ENCODE peak calls at places on chromosomes 2 and 18, in five cellular contexts. One of them, this sample, is unnamed.

GRCh38 chr2:215828528-215829184 is 184.7 kb downstream of the MREG start:
- DNase-seq in right lobe of liver: peak
- DNase-seq in activated CD8-positive, alpha-beta T cell treated with anti-CD3 and anti-CD28 coated beads for 36 hours: peak
- DNase-seq in spleen: no peak
- DNase-seq in HFFc6: peak
- DNase-seq in this sample: peak

GRCh38 chr2:120715941-120716340 is 19.7 kb upstream of the GLI2 start:
- DNase-seq in HFFc6: no peak
- DNase-seq in right lobe of liver: no peak
- DNase-seq in activated CD8-positive, alpha-beta T cell treated with anti-CD3 and anti-CD28 coated beads for 36 hours: no peak
- DNase-seq in spleen: peak
- DNase-seq in this sample: no peak

GRCh38 chr2:64975232-64975791 is 13.9 kb upstream of the SLC1A4 start:
- DNase-seq in spleen: no peak
- DNase-seq in HFFc6: peak
- DNase-seq in activated CD8-positive, alpha-beta T cell treated with anti-CD3 and anti-CD28 coated beads for 36 hours: no peak
- DNase-seq in right lobe of liver: peak
- DNase-seq in this sample: no peak

GRCh38 chr2:45044916-45045315 is 35.7 kb upstream of the SIX2 start:
- DNase-seq in spleen: no peak
- DNase-seq in right lobe of liver: no peak
- DNase-seq in HFFc6: no peak
- DNase-seq in activated CD8-positive, alpha-beta T cell treated with anti-CD3 and anti-CD28 coated beads for 36 hours: no peak
- DNase-seq in this sample: no peak

GRCh38 chr2:23745068-23745725 is 181.7 kb downstream of the ATAD2B start:
- DNase-seq in HFFc6: no peak
- DNase-seq in spleen: no peak
- DNase-seq in activated CD8-positive, alpha-beta T cell treated with anti-CD3 and anti-CD28 coated beads for 36 hours: no peak
- DNase-seq in right lobe of liver: no peak
- DNase-seq in this sample: no peak

GRCh38 chr18:54947115-54947514 is 12.1 kb downstream of the CCDC68 start:
- DNase-seq in spleen: no peak
- DNase-seq in HFFc6: no peak
- DNase-seq in activated CD8-positive, alpha-beta T cell treated with anti-CD3 and anti-CD28 coated beads for 36 hours: no peak
- DNase-seq in right lobe of liver: no peak
- DNase-seq in this sample: peak

GRCh38 chr2:207725815-207726578 is 14.6 kb downstream of the CCNYL1 start:
- DNase-seq in activated CD8-positive, alpha-beta T cell treated with anti-CD3 and anti-CD28 coated beads for 36 hours: no peak
- DNase-seq in HFFc6: no peak
- DNase-seq in right lobe of liver: no peak
- DNase-seq in spleen: no peak
- DNase-seq in this sample: peak

GRCh38 chr2:111202266-111203040 is 81.7 kb downstream of the BCL2L11 start:
- DNase-seq in spleen: no peak
- DNase-seq in activated CD8-positive, alpha-beta T cell treated with anti-CD3 and anti-CD28 coated beads for 36 hours: no peak
- DNase-seq in HFFc6: peak
- DNase-seq in right lobe of liver: no peak
- DNase-seq in this sample: no peak

GRCh38 chr18:42954887-42955286 is 160.6 kb downstream of the RIT2 start:
- DNase-seq in HFFc6: no peak
- DNase-seq in right lobe of liver: no peak
- DNase-seq in spleen: no peak
- DNase-seq in activated CD8-positive, alpha-beta T cell treated with anti-CD3 and anti-CD28 coated beads for 36 hours: no peak
- DNase-seq in this sample: no peak

GRCh38 chr2:85655961-85656403 is 12.0 kb downstream of the SFTPB start:
- DNase-seq in right lobe of liver: no peak
- DNase-seq in spleen: no peak
- DNase-seq in activated CD8-positive, alpha-beta T cell treated with anti-CD3 and anti-CD28 coated beads for 36 hours: no peak
- DNase-seq in HFFc6: peak
- DNase-seq in this sample: no peak

GRCh38 chr2:171159326-171160118 is 1.2 kb downstream of the TLK1 start:
- DNase-seq in HFFc6: peak
- DNase-seq in spleen: peak
- DNase-seq in activated CD8-positive, alpha-beta T cell treated with anti-CD3 and anti-CD28 coated beads for 36 hours: peak
- DNase-seq in right lobe of liver: peak
- DNase-seq in this sample: peak

GRCh38 chr2:190482441-190482840 is 52.1 kb downstream of the NEMP2 start:
- DNase-seq in right lobe of liver: no peak
- DNase-seq in HFFc6: no peak
- DNase-seq in spleen: no peak
- DNase-seq in activated CD8-positive, alpha-beta T cell treated with anti-CD3 and anti-CD28 coated beads for 36 hours: no peak
- DNase-seq in this sample: no peak

GRCh38 chr2:240800241-240800640 is 19.8 kb downstream of the KIF1A start:
- DNase-seq in spleen: peak
- DNase-seq in activated CD8-positive, alpha-beta T cell treated with anti-CD3 and anti-CD28 coated beads for 36 hours: no peak
- DNase-seq in HFFc6: no peak
- DNase-seq in right lobe of liver: peak
- DNase-seq in this sample: no peak

GRCh38 chr18:76567835-76568445 is 72.9 kb upstream of the ZNF516 start:
- DNase-seq in right lobe of liver: no peak
- DNase-seq in activated CD8-positive, alpha-beta T cell treated with anti-CD3 and anti-CD28 coated beads for 36 hours: no peak
- DNase-seq in HFFc6: no peak
- DNase-seq in spleen: no peak
- DNase-seq in this sample: no peak

GRCh38 chr2:158413581-158413980 is 43.0 kb downstream of the CCDC148 start:
- DNase-seq in spleen: no peak
- DNase-seq in right lobe of liver: no peak
- DNase-seq in activated CD8-positive, alpha-beta T cell treated with anti-CD3 and anti-CD28 coated beads for 36 hours: no peak
- DNase-seq in HFFc6: no peak
- DNase-seq in this sample: no peak

GRCh38 chr2:237819231-237819630 is 20.7 kb downstream of the RBM44 start:
- DNase-seq in spleen: no peak
- DNase-seq in activated CD8-positive, alpha-beta T cell treated with anti-CD3 and anti-CD28 coated beads for 36 hours: no peak
- DNase-seq in HFFc6: no peak
- DNase-seq in right lobe of liver: no peak
- DNase-seq in this sample: no peak

GRCh38 chr2:189037518-189037917 is 63.3 kb downstream of the COL3A1 start:
- DNase-seq in right lobe of liver: no peak
- DNase-seq in spleen: no peak
- DNase-seq in HFFc6: no peak
- DNase-seq in activated CD8-positive, alpha-beta T cell treated with anti-CD3 and anti-CD28 coated beads for 36 hours: no peak
- DNase-seq in this sample: no peak

GRCh38 chr2:23692263-23692662 is 234.7 kb downstream of the ATAD2B start:
- DNase-seq in HFFc6: no peak
- DNase-seq in right lobe of liver: no peak
- DNase-seq in spleen: peak
- DNase-seq in activated CD8-positive, alpha-beta T cell treated with anti-CD3 and anti-CD28 coated beads for 36 hours: no peak
- DNase-seq in this sample: no peak

GRCh38 chr18:54607213-54607934 is 16.3 kb downstream of the DYNAP start:
- DNase-seq in activated CD8-positive, alpha-beta T cell treated with anti-CD3 and anti-CD28 coated beads for 36 hours: no peak
- DNase-seq in right lobe of liver: peak
- DNase-seq in spleen: no peak
- DNase-seq in HFFc6: no peak
- DNase-seq in this sample: peak

GRCh38 chr2:44290271-44290670 is 15.0 kb downstream of the SLC3A1 start:
- DNase-seq in HFFc6: peak
- DNase-seq in activated CD8-positive, alpha-beta T cell treated with anti-CD3 and anti-CD28 coated beads for 36 hours: no peak
- DNase-seq in spleen: no peak
- DNase-seq in right lobe of liver: no peak
- DNase-seq in this sample: no peak

GRCh38 chr2:236742936-236743622 is 173.5 kb downstream of the ACKR3 start:
- DNase-seq in spleen: no peak
- DNase-seq in activated CD8-positive, alpha-beta T cell treated with anti-CD3 and anti-CD28 coated beads for 36 hours: no peak
- DNase-seq in HFFc6: no peak
- DNase-seq in right lobe of liver: no peak
- DNase-seq in this sample: no peak

GRCh38 chr18:13145636-13146190 is 72.8 kb upstream of the LDLRAD4 start:
- DNase-seq in activated CD8-positive, alpha-beta T cell treated with anti-CD3 and anti-CD28 coated beads for 36 hours: no peak
- DNase-seq in right lobe of liver: no peak
- DNase-seq in HFFc6: no peak
- DNase-seq in spleen: no peak
- DNase-seq in this sample: no peak

GRCh38 chr2:156110890-156111289 is 221.6 kb downstream of the NR4A2 start:
- DNase-seq in HFFc6: no peak
- DNase-seq in right lobe of liver: no peak
- DNase-seq in activated CD8-positive, alpha-beta T cell treated with anti-CD3 and anti-CD28 coated beads for 36 hours: peak
- DNase-seq in spleen: no peak
- DNase-seq in this sample: peak

GRCh38 chr18:26342646-26343045 is 116.4 kb downstream of the TAF4B start:
- DNase-seq in spleen: no peak
- DNase-seq in HFFc6: no peak
- DNase-seq in right lobe of liver: no peak
- DNase-seq in activated CD8-positive, alpha-beta T cell treated with anti-CD3 and anti-CD28 coated beads for 36 hours: no peak
- DNase-seq in this sample: peak

GRCh38 chr2:47297767-47298401 is 105.1 kb upstream of the MSH2 start:
- DNase-seq in right lobe of liver: no peak
- DNase-seq in HFFc6: no peak
- DNase-seq in spleen: no peak
- DNase-seq in activated CD8-positive, alpha-beta T cell treated with anti-CD3 and anti-CD28 coated beads for 36 hours: no peak
- DNase-seq in this sample: no peak

GRCh38 chr2:37338933-37339332 is 5.5 kb upstream of the QPCT start:
- DNase-seq in spleen: no peak
- DNase-seq in HFFc6: no peak
- DNase-seq in activated CD8-positive, alpha-beta T cell treated with anti-CD3 and anti-CD28 coated beads for 36 hours: peak
- DNase-seq in right lobe of liver: no peak
- DNase-seq in this sample: no peak

GRCh38 chr2:44131177-44131576 is 37.5 kb upstream of the PPM1B start:
- DNase-seq in spleen: no peak
- DNase-seq in right lobe of liver: no peak
- DNase-seq in activated CD8-positive, alpha-beta T cell treated with anti-CD3 and anti-CD28 coated beads for 36 hours: no peak
- DNase-seq in HFFc6: no peak
- DNase-seq in this sample: no peak

DNA sequence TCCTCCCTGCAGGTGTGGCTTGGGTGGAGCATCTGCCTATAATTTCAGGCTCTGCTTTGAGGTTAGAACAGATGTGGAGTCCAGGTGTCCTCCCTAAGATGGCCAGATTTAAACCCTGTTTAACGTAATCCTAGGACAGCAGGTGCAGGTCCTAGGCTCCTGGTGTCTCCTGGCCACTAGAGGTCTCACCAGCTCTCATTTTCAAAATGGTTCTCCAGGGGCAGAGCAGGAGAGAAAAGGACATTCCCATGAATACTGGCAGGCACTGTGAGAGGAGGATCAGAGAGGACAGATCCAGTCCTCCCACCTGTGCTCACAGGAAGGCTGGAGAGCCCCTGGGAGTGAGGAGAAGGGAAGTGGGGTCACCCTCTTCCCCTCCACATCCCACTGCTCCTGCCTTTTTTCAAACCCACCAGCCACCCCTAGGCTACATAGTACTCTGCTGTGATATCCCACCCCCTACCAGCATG is 100.6 kb upstream of the SMAD2 start:
- DNase-seq in spleen: peak
- DNase-seq in activated CD8-positive, alpha-beta T cell treated with anti-CD3 and anti-CD28 coated beads for 36 hours: peak
- DNase-seq in HFFc6: peak
- DNase-seq in right lobe of liver: peak
- DNase-seq in this sample: peak
- TF ChIP-seq CTCF in spleen: peak
- TF ChIP-seq CTCF in activated CD8-positive, alpha-beta T cell treated with anti-CD3 and anti-CD28 coated beads for 36 hours: peak
- TF ChIP-seq CTCF in HFFc6: peak
- TF ChIP-seq CTCF in right lobe of liver: peak
- TF ChIP-seq CTCF in this sample: peak

GRCh38 chr18:60411715-60412114 is 39.1 kb upstream of the MC4R start:
- DNase-seq in activated CD8-positive, alpha-beta T cell treated with anti-CD3 and anti-CD28 coated beads for 36 hours: no peak
- DNase-seq in spleen: no peak
- DNase-seq in right lobe of liver: no peak
- DNase-seq in HFFc6: no peak
- DNase-seq in this sample: peak
- TF ChIP-seq CTCF in activated CD8-positive, alpha-beta T cell treated with anti-CD3 and anti-CD28 coated beads for 36 hours: no peak
- TF ChIP-seq CTCF in spleen: no peak
- TF ChIP-seq CTCF in right lobe of liver: peak
- TF ChIP-seq CTCF in HFFc6: peak
- TF ChIP-seq CTCF in this sample: no peak

GRCh38 chr2:18433872-18434271 is 126.6 kb downstream of the RDH14 start:
- DNase-seq in right lobe of liver: no peak
- DNase-seq in spleen: no peak
- DNase-seq in activated CD8-positive, alpha-beta T cell treated with anti-CD3 and anti-CD28 coated beads for 36 hours: no peak
- DNase-seq in HFFc6: no peak
- DNase-seq in this sample: no peak

GRCh38 chr2:18437909-18438308 is 122.5 kb downstream of the RDH14 start:
- DNase-seq in activated CD8-positive, alpha-beta T cell treated with anti-CD3 and anti-CD28 coated beads for 36 hours: no peak
- DNase-seq in spleen: no peak
- DNase-seq in HFFc6: no peak
- DNase-seq in right lobe of liver: no peak
- DNase-seq in this sample: no peak

GRCh38 chr2:18436408-18437077 is 123.9 kb downstream of the RDH14 start:
- DNase-seq in right lobe of liver: no peak
- DNase-seq in spleen: no peak
- DNase-seq in activated CD8-positive, alpha-beta T cell treated with anti-CD3 and anti-CD28 coated beads for 36 hours: no peak
- DNase-seq in HFFc6: no peak
- DNase-seq in this sample: no peak

GRCh38 chr2:18432999-18433398 is 127.5 kb downstream of the RDH14 start:
- DNase-seq in activated CD8-positive, alpha-beta T cell treated with anti-CD3 and anti-CD28 coated beads for 36 hours: no peak
- DNase-seq in spleen: no peak
- DNase-seq in right lobe of liver: no peak
- DNase-seq in HFFc6: no peak
- DNase-seq in this sample: no peak

DNA sequence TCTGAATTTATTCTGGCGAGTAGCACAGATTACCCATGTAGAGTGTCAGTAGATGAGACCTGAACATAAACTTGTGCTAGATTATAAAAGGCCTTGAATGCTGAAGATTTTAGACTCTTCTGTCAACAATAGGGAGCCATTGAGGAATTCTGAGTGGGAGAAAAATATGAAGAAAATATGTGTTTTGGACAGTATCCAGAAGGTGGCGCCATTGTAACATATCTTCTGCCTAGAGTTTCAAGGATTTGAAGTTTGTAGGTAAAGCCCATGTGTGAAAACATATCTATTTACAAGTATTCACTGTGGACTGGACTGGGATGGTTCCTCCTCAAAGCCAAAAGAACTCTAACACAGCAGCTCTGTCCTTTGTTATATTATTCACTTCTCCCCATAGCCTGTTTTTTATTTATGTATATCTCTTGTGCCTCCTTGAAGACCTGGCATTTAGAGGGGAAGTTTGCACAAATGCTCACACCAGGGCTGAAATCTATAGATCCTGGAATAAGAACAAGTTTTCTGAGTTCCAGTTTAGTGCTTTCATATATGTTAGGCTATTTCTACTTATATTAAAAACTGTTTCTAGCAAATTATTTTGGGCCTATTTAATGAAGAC is 124.9 kb downstream of the RDH14 start:
- DNase-seq in right lobe of liver: no peak
- DNase-seq in HFFc6: peak
- DNase-seq in activated CD8-positive, alpha-beta T cell treated with anti-CD3 and anti-CD28 coated beads for 36 hours: peak
- DNase-seq in spleen: no peak
- DNase-seq in this sample: peak
- TF ChIP-seq CTCF in right lobe of liver: peak
- TF ChIP-seq CTCF in HFFc6: peak
- TF ChIP-seq CTCF in activated CD8-positive, alpha-beta T cell treated with anti-CD3 and anti-CD28 coated beads for 36 hours: peak
- TF ChIP-seq CTCF in spleen: no peak
- TF ChIP-seq CTCF in this sample: peak

DNA sequence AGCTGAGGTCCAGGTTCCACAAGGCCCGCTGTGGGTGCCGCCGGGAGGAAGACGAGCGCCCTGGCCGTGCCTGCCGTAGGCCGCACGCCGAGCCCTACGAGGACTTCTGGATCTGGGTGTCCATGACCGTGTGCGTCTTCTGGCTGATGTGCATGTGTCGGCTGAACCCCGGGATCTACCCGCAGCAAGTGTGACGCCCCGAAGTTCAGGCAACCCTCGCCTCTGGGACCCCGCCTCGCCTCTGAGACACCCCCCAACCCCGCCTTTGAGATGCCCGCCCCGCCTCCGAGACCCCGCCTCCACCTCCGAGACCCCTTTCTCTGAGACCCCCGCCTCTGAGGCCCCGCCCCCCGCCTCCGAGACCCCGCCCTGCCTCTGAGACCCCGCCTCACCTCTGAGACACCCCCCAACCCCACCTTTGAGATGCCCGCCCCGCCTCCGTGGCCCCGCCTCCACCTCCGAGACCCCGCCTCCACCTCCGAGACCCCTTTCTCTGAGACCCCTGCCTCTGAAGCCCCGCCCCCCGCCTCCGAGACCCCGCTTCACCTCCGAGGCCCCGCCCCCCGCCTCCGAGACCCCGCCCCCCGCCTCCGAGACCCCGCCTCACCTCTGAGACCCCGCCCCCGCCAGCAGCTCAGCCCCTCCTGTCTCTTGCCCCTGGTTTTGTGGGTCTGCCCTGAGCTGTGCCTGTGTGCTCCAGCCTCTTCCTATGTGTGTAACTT is 3.7 kb downstream of the RTP5 start:
- DNase-seq in right lobe of liver: no peak
- DNase-seq in spleen: no peak
- DNase-seq in activated CD8-positive, alpha-beta T cell treated with anti-CD3 and anti-CD28 coated beads for 36 hours: no peak
- DNase-seq in HFFc6: no peak
- DNase-seq in this sample: no peak
- TF ChIP-seq CTCF in right lobe of liver: no peak
- TF ChIP-seq CTCF in spleen: no peak
- TF ChIP-seq CTCF in activated CD8-positive, alpha-beta T cell treated with anti-CD3 and anti-CD28 coated beads for 36 hours: no peak
- TF ChIP-seq CTCF in HFFc6: no peak
- TF ChIP-seq CTCF in this sample: no peak